ENCODE peak calls at places on chromosomes 12 and 14, in four cellular contexts. One of them, this sample, is unnamed.

GRCh38 chr12:90816353-90817089 is 138.5 kb downstream of the CCER1 start:
- DNase-seq in right atrium auricular region: no peak
- DNase-seq in mesothelial cell of epicardium: no peak
- DNase-seq in endothelial cell: no peak
- DNase-seq in this sample: no peak

GRCh38 chr12:53060064-53060720 is 10.3 kb downstream of the TNS2 start:
- DNase-seq in mesothelial cell of epicardium: no peak
- DNase-seq in right atrium auricular region: no peak
- DNase-seq in endothelial cell: no peak
- DNase-seq in this sample: no peak

GRCh38 chr14:104094709-104095425 is 9.4 kb downstream of the ASPG start:
- DNase-seq in mesothelial cell of epicardium: peak; percentile 94
- DNase-seq in right atrium auricular region: no peak
- DNase-seq in endothelial cell: peak; percentile 94
- DNase-seq in this sample: peak; percentile 93

GRCh38 chr12:128365831-128366231 is 98.9 kb downstream of the TMEM132C start:
- DNase-seq in right atrium auricular region: peak; percentile 67
- DNase-seq in mesothelial cell of epicardium: peak; percentile 40
- DNase-seq in endothelial cell: no peak
- DNase-seq in this sample: peak; percentile 23

GRCh38 chr14:77025744-77026165 is 2.8 kb downstream of the IRF2BPL start:
- DNase-seq in right atrium auricular region: no peak
- DNase-seq in endothelial cell: no peak
- DNase-seq in mesothelial cell of epicardium: no peak
- DNase-seq in this sample: peak; percentile 46

GRCh38 chr12:32549675-32550079 is 129.4 kb upstream of the DNM1L start:
- DNase-seq in mesothelial cell of epicardium: no peak
- DNase-seq in right atrium auricular region: no peak
- DNase-seq in endothelial cell: no peak
- DNase-seq in this sample: peak; percentile 24

GRCh38 chr14:90093942-90094595 is 32.3 kb downstream of the KCNK13 start:
- DNase-seq in endothelial cell: no peak
- DNase-seq in mesothelial cell of epicardium: no peak
- DNase-seq in right atrium auricular region: no peak
- DNase-seq in this sample: no peak

GRCh38 chr14:21913759-21914158 is 240.1 kb upstream of the OR4E1 start:
- DNase-seq in mesothelial cell of epicardium: no peak
- DNase-seq in endothelial cell: peak; percentile 75
- DNase-seq in right atrium auricular region: peak; percentile 64
- DNase-seq in this sample: peak; percentile 35

GRCh38 chr12:20096430-20096829 is 271.9 kb upstream of the PDE3A start:
- DNase-seq in right atrium auricular region: no peak
- DNase-seq in mesothelial cell of epicardium: no peak
- DNase-seq in endothelial cell: no peak
- DNase-seq in this sample: no peak

GRCh38 chr14:105195533-105196227 is 14.6 kb upstream of the NUDT14 start:
- DNase-seq in mesothelial cell of epicardium: no peak
- DNase-seq in right atrium auricular region: no peak
- DNase-seq in endothelial cell: peak; percentile 59
- DNase-seq in this sample: no peak

GRCh38 chr14:24952851-24953666 is 96.9 kb downstream of the STXBP6 start:
- DNase-seq in endothelial cell: peak; percentile 30
- DNase-seq in right atrium auricular region: no peak
- DNase-seq in mesothelial cell of epicardium: no peak
- DNase-seq in this sample: peak; percentile 41

GRCh38 chr14:77615231-77616132 is 955 bp downstream of the SPTLC2 start:
- DNase-seq in right atrium auricular region: no peak
- DNase-seq in endothelial cell: peak; percentile 7
- DNase-seq in mesothelial cell of epicardium: no peak
- DNase-seq in this sample: no peak

GRCh38 chr12:71663561-71664410 is at the start of the genes THAP2 and ZFC3H1:
- DNase-seq in mesothelial cell of epicardium: peak; percentile 88
- DNase-seq in right atrium auricular region: peak; percentile 96
- DNase-seq in endothelial cell: peak; percentile 85
- DNase-seq in this sample: peak; percentile 85

GRCh38 chr12:109461846-109462766 is 15.0 kb downstream of the KCTD10 start:
- DNase-seq in right atrium auricular region: peak; percentile 93
- DNase-seq in endothelial cell: peak; percentile 51
- DNase-seq in mesothelial cell of epicardium: peak; percentile 65
- DNase-seq in this sample: peak; percentile 47

GRCh38 chr14:93426750-93427149 is 4.0 kb upstream of the UNC79 start:
- DNase-seq in mesothelial cell of epicardium: no peak
- DNase-seq in endothelial cell: no peak
- DNase-seq in right atrium auricular region: no peak
- DNase-seq in this sample: no peak

GRCh38 chr12:64744422-64745258 is 14.6 kb downstream of the GNS start:
- DNase-seq in endothelial cell: no peak
- DNase-seq in right atrium auricular region: no peak
- DNase-seq in mesothelial cell of epicardium: no peak
- DNase-seq in this sample: no peak

GRCh38 chr12:52090291-52090690 is 10.8 kb downstream of the SMIM41 start:
- DNase-seq in mesothelial cell of epicardium: peak; percentile 6
- DNase-seq in right atrium auricular region: peak; percentile 23
- DNase-seq in endothelial cell: no peak
- DNase-seq in this sample: no peak

GRCh38 chr12:40745386-40745785 is 53.1 kb downstream of the CNTN1 start:
- DNase-seq in endothelial cell: no peak
- DNase-seq in mesothelial cell of epicardium: no peak
- DNase-seq in right atrium auricular region: no peak
- DNase-seq in this sample: no peak

GRCh38 chr12:42124764-42125371 is 19.8 kb downstream of the GXYLT1 start:
- DNase-seq in right atrium auricular region: no peak
- DNase-seq in mesothelial cell of epicardium: no peak
- DNase-seq in endothelial cell: no peak
- DNase-seq in this sample: no peak

GRCh38 chr12:125203145-125203765 is 138.0 kb downstream of the AACS start:
- DNase-seq in right atrium auricular region: no peak
- DNase-seq in endothelial cell: no peak
- DNase-seq in mesothelial cell of epicardium: no peak
- DNase-seq in this sample: no peak

GRCh38 chr12:92136883-92137582 is 8.6 kb downstream of the BTG1 start:
- DNase-seq in endothelial cell: no peak
- DNase-seq in right atrium auricular region: no peak
- DNase-seq in mesothelial cell of epicardium: no peak
- DNase-seq in this sample: no peak

GRCh38 chr12:121326996-121327674 is 25.1 kb downstream of the ANAPC5 start:
- DNase-seq in right atrium auricular region: no peak
- DNase-seq in mesothelial cell of epicardium: no peak
- DNase-seq in endothelial cell: no peak
- DNase-seq in this sample: no peak

GRCh38 chr12:94831081-94831747 is 172.3 kb downstream of the NDUFA12 start:
- DNase-seq in right atrium auricular region: no peak
- DNase-seq in mesothelial cell of epicardium: no peak
- DNase-seq in endothelial cell: no peak
- DNase-seq in this sample: no peak

GRCh38 chr14:32808574-32809098 is 130.0 kb upstream of the NPAS3 start:
- DNase-seq in mesothelial cell of epicardium: no peak
- DNase-seq in right atrium auricular region: no peak
- DNase-seq in endothelial cell: no peak
- DNase-seq in this sample: no peak

GRCh38 chr14:32508281-32508680 is 179.2 kb downstream of the AKAP6 start:
- DNase-seq in mesothelial cell of epicardium: no peak
- DNase-seq in right atrium auricular region: no peak
- DNase-seq in endothelial cell: no peak
- DNase-seq in this sample: no peak

GRCh38 chr14:68552597-68552996 is 240.3 kb downstream of the ZFP36L1 start:
- DNase-seq in mesothelial cell of epicardium: no peak
- DNase-seq in endothelial cell: no peak
- DNase-seq in right atrium auricular region: no peak
- DNase-seq in this sample: no peak

GRCh38 chr12:39275846-39276245 is 167.1 kb downstream of the KIF21A start:
- DNase-seq in right atrium auricular region: no peak
- DNase-seq in mesothelial cell of epicardium: no peak
- DNase-seq in endothelial cell: no peak
- DNase-seq in this sample: no peak

GRCh38 chr12:63965936-63966602 is 121.6 kb downstream of the SRGAP1 start:
- DNase-seq in right atrium auricular region: no peak
- DNase-seq in endothelial cell: no peak
- DNase-seq in mesothelial cell of epicardium: no peak
- DNase-seq in this sample: no peak

GRCh38 chr14:22185191-22185590 is 403.8 kb downstream of the DAD1 start:
- DNase-seq in right atrium auricular region: no peak
- DNase-seq in endothelial cell: no peak
- DNase-seq in mesothelial cell of epicardium: no peak
- DNase-seq in this sample: no peak

GRCh38 chr12:10562306-10562933 is 51.0 kb downstream of the MAGOHB start:
- DNase-seq in mesothelial cell of epicardium: no peak
- DNase-seq in endothelial cell: peak; percentile 18
- DNase-seq in right atrium auricular region: no peak
- DNase-seq in this sample: no peak

GRCh38 chr14:70842851-70843462 is 33.6 kb upstream of the MAP3K9 start:
- DNase-seq in endothelial cell: no peak
- DNase-seq in right atrium auricular region: no peak
- DNase-seq in mesothelial cell of epicardium: no peak
- DNase-seq in this sample: no peak

GRCh38 chr12:24044973-24045703 is 95.7 kb upstream of the SOX5 start:
- DNase-seq in endothelial cell: no peak
- DNase-seq in right atrium auricular region: no peak
- DNase-seq in mesothelial cell of epicardium: no peak
- DNase-seq in this sample: no peak

GRCh38 chr14:63438065-63438757 is 105.0 kb downstream of the PPP2R5E start:
- DNase-seq in endothelial cell: no peak
- DNase-seq in mesothelial cell of epicardium: peak; percentile 66
- DNase-seq in right atrium auricular region: peak; percentile 77
- DNase-seq in this sample: no peak

GRCh38 chr12:27260746-27261145 is 16.7 kb downstream of the STK38L start:
- DNase-seq in right atrium auricular region: no peak
- DNase-seq in mesothelial cell of epicardium: no peak
- DNase-seq in endothelial cell: no peak
- DNase-seq in this sample: no peak

GRCh38 chr14:28653521-28653920 is 113.1 kb upstream of the FOXG1 start:
- DNase-seq in mesothelial cell of epicardium: no peak
- DNase-seq in right atrium auricular region: no peak
- DNase-seq in endothelial cell: no peak
- DNase-seq in this sample: no peak

GRCh38 chr12:54133663-54134375 is 55.0 kb downstream of the SMUG1 start:
- DNase-seq in endothelial cell: no peak
- DNase-seq in right atrium auricular region: no peak
- DNase-seq in mesothelial cell of epicardium: no peak
- DNase-seq in this sample: no peak

GRCh38 chr14:33188880-33189279 is 250.2 kb downstream of the NPAS3 start:
- DNase-seq in endothelial cell: no peak
- DNase-seq in mesothelial cell of epicardium: no peak
- DNase-seq in right atrium auricular region: no peak
- DNase-seq in this sample: no peak

DNA sequence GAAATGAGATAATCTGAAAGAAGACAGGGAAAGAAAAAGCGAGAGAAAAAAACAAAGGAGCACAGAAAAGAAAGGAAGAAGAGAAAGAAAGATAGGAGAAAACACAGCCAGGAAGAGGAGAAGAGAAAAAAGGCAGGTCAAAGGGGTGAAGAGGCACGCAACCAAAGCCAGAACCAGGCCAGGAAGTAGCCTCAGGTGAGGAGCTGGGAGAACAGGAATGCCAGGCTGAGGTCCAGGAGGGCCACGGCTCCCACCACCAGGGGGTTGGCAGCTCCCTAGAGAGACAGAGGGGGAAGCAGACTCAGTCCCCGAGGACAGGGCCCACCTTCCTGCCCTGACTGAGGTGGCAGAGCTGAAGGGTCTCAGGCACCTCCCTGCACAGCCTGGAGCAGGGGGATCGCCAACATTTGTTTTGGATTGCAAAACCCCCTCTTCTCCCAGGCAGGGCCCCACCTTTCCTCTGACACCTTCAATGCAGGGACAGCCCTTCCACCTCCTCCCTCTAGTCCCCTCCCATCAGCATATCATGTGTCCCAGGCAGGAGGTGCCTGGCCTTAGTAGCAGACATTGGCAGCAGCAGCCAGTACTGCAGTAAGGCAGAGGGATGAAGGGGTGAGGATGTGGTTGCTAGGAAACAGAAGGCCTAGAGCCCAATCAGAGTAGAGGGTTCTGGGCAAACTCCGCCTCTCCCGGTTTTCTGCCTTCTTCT is 2.0 kb upstream of the AP1G2 start:
- DNase-seq in right atrium auricular region: no peak
- DNase-seq in endothelial cell: no peak
- DNase-seq in mesothelial cell of epicardium: no peak
- DNase-seq in this sample: peak; percentile 46
- TF ChIP-seq CTCF in right atrium auricular region: no peak
- TF ChIP-seq CTCF in endothelial cell: no peak
- TF ChIP-seq CTCF in mesothelial cell of epicardium: no peak
- TF ChIP-seq CTCF in this sample: no peak

GRCh38 chr12:102095677-102096263 is 24.1 kb downstream of the NUP37 start:
- DNase-seq in right atrium auricular region: no peak
- DNase-seq in endothelial cell: no peak
- DNase-seq in mesothelial cell of epicardium: no peak
- DNase-seq in this sample: no peak
- TF ChIP-seq CTCF in right atrium auricular region: peak; percentile 48
- TF ChIP-seq CTCF in endothelial cell: peak; percentile 31
- TF ChIP-seq CTCF in mesothelial cell of epicardium: no peak
- TF ChIP-seq CTCF in this sample: peak; percentile 38

DNA sequence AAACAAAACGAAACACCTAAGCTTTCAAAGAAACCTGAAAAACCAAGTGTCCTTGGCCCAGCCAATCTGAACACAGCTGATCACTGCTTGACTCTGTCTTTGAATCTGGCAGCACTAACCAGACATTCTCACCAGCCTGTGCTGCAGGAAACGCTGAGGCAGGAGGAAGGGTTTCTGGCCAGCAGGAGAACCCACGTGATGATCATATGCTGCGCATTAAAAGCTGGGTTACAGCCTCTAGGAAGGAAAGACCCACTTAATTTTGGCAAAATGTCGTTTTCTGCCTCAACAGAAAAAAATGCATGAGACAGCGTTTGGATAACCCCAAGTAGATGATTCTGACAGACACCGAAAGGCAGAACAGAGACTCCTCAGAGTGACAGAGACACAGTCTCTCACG is 9.8 kb downstream of the APPL2 start:
- DNase-seq in endothelial cell: no peak
- DNase-seq in mesothelial cell of epicardium: no peak
- DNase-seq in right atrium auricular region: peak; percentile 69
- DNase-seq in this sample: no peak
- TF ChIP-seq CTCF in endothelial cell: no peak
- TF ChIP-seq CTCF in mesothelial cell of epicardium: no peak
- TF ChIP-seq CTCF in right atrium auricular region: no peak
- TF ChIP-seq CTCF in this sample: no peak

DNA sequence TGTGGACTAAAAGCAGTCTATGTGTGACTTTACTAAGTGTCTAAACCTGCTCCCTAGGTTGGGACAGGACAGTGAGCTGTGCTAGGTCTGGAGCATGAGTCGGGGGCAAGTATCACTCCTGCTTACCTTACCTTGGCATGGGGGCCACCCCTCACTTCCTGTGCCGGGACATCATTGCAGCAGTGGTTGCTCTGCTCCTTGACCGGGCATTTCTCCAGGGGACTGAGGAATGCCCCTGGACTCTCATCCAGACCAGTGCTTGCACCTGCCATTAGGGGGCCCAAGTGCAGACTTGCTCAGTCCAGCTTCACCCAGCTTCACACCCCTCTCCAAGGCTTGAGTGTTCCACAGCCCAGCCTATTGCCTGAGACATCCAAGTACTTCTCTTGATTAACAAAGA is 84.7 kb upstream of the NELL2 start:
- DNase-seq in mesothelial cell of epicardium: no peak
- DNase-seq in endothelial cell: peak; percentile 15
- DNase-seq in right atrium auricular region: no peak
- DNase-seq in this sample: no peak
- TF ChIP-seq CTCF in mesothelial cell of epicardium: no peak
- TF ChIP-seq CTCF in endothelial cell: peak; percentile 31
- TF ChIP-seq CTCF in right atrium auricular region: no peak
- TF ChIP-seq CTCF in this sample: no peak